ENCODE peak calls at places on chromosomes 12 and 14, in four cellular contexts. One of them, this sample, is unnamed.

GRCh38 chr12:52564582-52564981 is 9.1 kb downstream of the KRT74 start:
- DNase-seq in HT-29: no peak
- DNase-seq in left ventricle myocardium inferior: no peak
- DNase-seq in NCI-H1092: no peak
- DNase-seq in this sample: no peak

GRCh38 chr12:64968989-64969819 is 144.8 kb downstream of the TBC1D30 start:
- DNase-seq in HT-29: peak
- DNase-seq in left ventricle myocardium inferior: no peak
- DNase-seq in NCI-H1092: no peak
- DNase-seq in this sample: no peak

GRCh38 chr14:72736791-72737559 is 156.9 kb downstream of the DPF3 start:
- DNase-seq in HT-29: no peak
- DNase-seq in left ventricle myocardium inferior: no peak
- DNase-seq in NCI-H1092: no peak
- DNase-seq in this sample: no peak

GRCh38 chr12:126093911-126094310 is 1028.7 kb downstream of the AACS start:
- DNase-seq in HT-29: peak
- DNase-seq in left ventricle myocardium inferior: no peak
- DNase-seq in NCI-H1092: no peak
- DNase-seq in this sample: no peak

GRCh38 chr12:3022411-3022810 is 54.8 kb upstream of the TSPAN9 start:
- DNase-seq in HT-29: no peak
- DNase-seq in left ventricle myocardium inferior: no peak
- DNase-seq in NCI-H1092: no peak
- DNase-seq in this sample: no peak

GRCh38 chr14:99742074-99742473 is 51.1 kb upstream of the EML1 start:
- DNase-seq in HT-29: no peak
- DNase-seq in left ventricle myocardium inferior: no peak
- DNase-seq in NCI-H1092: no peak
- DNase-seq in this sample: no peak

GRCh38 chr12:132197581-132198281 is 53.5 kb downstream of the NOC4L start:
- DNase-seq in HT-29: no peak
- DNase-seq in left ventricle myocardium inferior: peak
- DNase-seq in NCI-H1092: no peak
- DNase-seq in this sample: no peak

GRCh38 chr12:100154472-100155247 is 12.0 kb upstream of the BLTP3B start:
- DNase-seq in HT-29: peak
- DNase-seq in left ventricle myocardium inferior: peak
- DNase-seq in NCI-H1092: peak
- DNase-seq in this sample: peak

GRCh38 chr14:101964297-101965144 is at the start of gene DYNC1H1:
- DNase-seq in HT-29: peak
- DNase-seq in left ventricle myocardium inferior: peak
- DNase-seq in NCI-H1092: peak
- DNase-seq in this sample: peak

GRCh38 chr12:69161835-69162234 is 77.5 kb upstream of the CPSF6 start:
- DNase-seq in HT-29: no peak
- DNase-seq in left ventricle myocardium inferior: no peak
- DNase-seq in NCI-H1092: peak
- DNase-seq in this sample: peak

GRCh38 chr14:20657216-20658211 is 16.0 kb upstream of the OR6S1 start:
- DNase-seq in HT-29: peak
- DNase-seq in left ventricle myocardium inferior: no peak
- DNase-seq in NCI-H1092: no peak
- DNase-seq in this sample: no peak

GRCh38 chr14:66360526-66360925 is 125.6 kb upstream of the CCDC196 start:
- DNase-seq in HT-29: no peak
- DNase-seq in left ventricle myocardium inferior: no peak
- DNase-seq in NCI-H1092: no peak
- DNase-seq in this sample: no peak

GRCh38 chr12:29306682-29307081 is 74.3 kb downstream of the ERGIC2 start:
- DNase-seq in HT-29: no peak
- DNase-seq in left ventricle myocardium inferior: no peak
- DNase-seq in NCI-H1092: no peak
- DNase-seq in this sample: no peak

GRCh38 chr12:30437044-30437443 is 258.6 kb downstream of the IPO8 start:
- DNase-seq in HT-29: no peak
- DNase-seq in left ventricle myocardium inferior: no peak
- DNase-seq in NCI-H1092: no peak
- DNase-seq in this sample: no peak

GRCh38 chr12:113133036-113133435 is 2.5 kb downstream of the RASAL1 start:
- DNase-seq in HT-29: no peak
- DNase-seq in left ventricle myocardium inferior: no peak
- DNase-seq in NCI-H1092: no peak
- DNase-seq in this sample: no peak

GRCh38 chr12:67355428-67356385 is 86.5 kb downstream of the CAND1 start:
- DNase-seq in HT-29: peak
- DNase-seq in left ventricle myocardium inferior: no peak
- DNase-seq in NCI-H1092: peak
- DNase-seq in this sample: no peak

GRCh38 chr12:122086088-122086487 is 7.5 kb downstream of the MLXIP start:
- DNase-seq in HT-29: no peak
- DNase-seq in left ventricle myocardium inferior: no peak
- DNase-seq in NCI-H1092: no peak
- DNase-seq in this sample: no peak

GRCh38 chr14:85416771-85417170 is 113.2 kb upstream of the FLRT2 start:
- DNase-seq in HT-29: peak
- DNase-seq in left ventricle myocardium inferior: no peak
- DNase-seq in NCI-H1092: no peak
- DNase-seq in this sample: no peak

GRCh38 chr14:105473677-105474477 is 744 bp upstream of the CRIP2 start:
- DNase-seq in HT-29: peak
- DNase-seq in left ventricle myocardium inferior: peak
- DNase-seq in NCI-H1092: peak
- DNase-seq in this sample: no peak